ENCODE peak calls at places on chromosomes 2 and 18, in six cellular contexts. V is left ventricle myocardium inferior, X is B cell, O is BJ, Y is lower lobe of right lung, W is endothelial cell. Q is an unnamed sample.

GRCh38 chr2:132677661-132678060 is 7.7 kb upstream of the LYPD1 start:
- DNase-seq in V (no peak), X (no peak), O (no peak), Y (no peak), W (no peak), Q (no peak)

GRCh38 chr2:112820343-112820742 is 16.2 kb downstream of the IL1B start:
- DNase-seq in V (no peak), X (no peak), O (no peak), Y (no peak), W (no peak), Q (no peak)

GRCh38 chr18:45287531-45287930 is 327.7 kb upstream of the SLC14A2 start:
- DNase-seq in V (peak), X (no peak), O (no peak), Y (no peak), W (no peak), Q (no peak)

GRCh38 chr18:74633652-74634352 is 36.1 kb downstream of the ZNF407 start:
- DNase-seq in V (no peak), X (no peak), O (no peak), Y (no peak), W (no peak), Q (no peak)

GRCh38 chr2:10305715-10306114 is 3.0 kb downstream of the HPCAL1 start:
- DNase-seq in V (no peak), X (no peak), O (no peak), Y (no peak), W (peak), Q (no peak)

GRCh38 chr2:105748564-105748963 is 3.9 kb downstream of the NCK2 start:
- DNase-seq in V (no peak), X (no peak), O (no peak), Y (no peak), W (no peak), Q (no peak)

GRCh38 chr2:50347355-50348044 is 684.4 kb downstream of the NRXN1 start:
- DNase-seq in V (no peak), X (no peak), O (no peak), Y (no peak), W (peak), Q (no peak)

GRCh38 chr2:26401739-26402541 is at the start of gene DRC1:
- DNase-seq in V (peak), X (no peak), O (peak), Y (peak), W (peak), Q (peak)

GRCh38 chr2:232386740-232387450 is 8.3 kb downstream of the ALPP start:
- DNase-seq in V (no peak), X (no peak), O (no peak), Y (no peak), W (peak), Q (no peak)

GRCh38 chr2:135951071-135951583 is 34.3 kb downstream of the DARS1 start:
- DNase-seq in V (no peak), X (no peak), O (no peak), Y (no peak), W (no peak), Q (no peak)

GRCh38 chr2:71688530-71688929 is 235.2 kb downstream of the DYSF start:
- DNase-seq in V (no peak), X (no peak), O (no peak), Y (no peak), W (no peak), Q (no peak)

GRCh38 chr2:41720702-41721344 is 327.0 kb upstream of the PKDCC start:
- DNase-seq in V (no peak), X (no peak), O (no peak), Y (no peak), W (no peak), Q (no peak)

GRCh38 chr2:54862742-54863141 is 139.3 kb downstream of the EML6 start:
- DNase-seq in V (no peak), X (no peak), O (no peak), Y (no peak), W (no peak), Q (no peak)

GRCh38 chr2:241721852-241722251 is 12.6 kb upstream of the D2HGDH start:
- DNase-seq in V (no peak), X (no peak), O (no peak), Y (no peak), W (no peak), Q (peak)

GRCh38 chr18:7567487-7568425 is 640 bp downstream of the PTPRM start:
- DNase-seq in V (peak), X (peak), O (no peak), Y (peak), W (peak), Q (peak)

GRCh38 chr2:177265834-177266817 is 1.6 kb upstream of the NFE2L2 start:
- DNase-seq in V (no peak), X (peak), O (no peak), Y (no peak), W (no peak), Q (peak)

GRCh38 chr18:60059216-60059615 is 159.4 kb downstream of the PMAIP1 start:
- DNase-seq in V (no peak), X (no peak), O (no peak), Y (no peak), W (no peak), Q (no peak)

GRCh38 chr2:64640153-64641044 is 13.3 kb downstream of the SERTAD2 start:
- DNase-seq in V (no peak), X (no peak), O (no peak), Y (no peak), W (no peak), Q (no peak)

GRCh38 chr2:18501156-18501555 is 59.3 kb downstream of the RDH14 start:
- DNase-seq in V (no peak), X (no peak), O (no peak), Y (no peak), W (no peak), Q (no peak)

GRCh38 chr2:121766624-121767023 is 11.2 kb downstream of the TSN start:
- DNase-seq in V (no peak), X (no peak), O (no peak), Y (no peak), W (no peak), Q (no peak)

GRCh38 chr18:41465386-41465785 is 489.6 kb upstream of the PIK3C3 start:
- DNase-seq in V (no peak), X (no peak), O (no peak), Y (no peak), W (no peak), Q (no peak)

GRCh38 chr2:152465541-152465940 is 130.6 kb downstream of the FMNL2 start:
- DNase-seq in V (no peak), X (no peak), O (no peak), Y (no peak), W (no peak), Q (no peak)

GRCh38 chr2:1642066-1642861 is 102.1 kb downstream of the PXDN start:
- DNase-seq in V (no peak), X (no peak), O (no peak), Y (no peak), W (no peak), Q (no peak)

GRCh38 chr2:10495988-10496313 is 47.8 kb upstream of the ODC1 start:
- DNase-seq in V (no peak), X (no peak), O (no peak), Y (no peak), W (no peak), Q (no peak)

GRCh38 chr2:104290566-104290891 is 563.4 kb upstream of the POU3F3 start:
- DNase-seq in V (no peak), X (no peak), O (no peak), Y (no peak), W (no peak), Q (no peak)

GRCh38 chr2:21664083-21664482 is 540.3 kb downstream of the TDRD15 start:
- DNase-seq in V (no peak), X (no peak), O (no peak), Y (no peak), W (no peak), Q (no peak)

GRCh38 chr18:71105994-71106546 is 817.2 kb downstream of the SOCS6 start:
- DNase-seq in V (no peak), X (no peak), O (no peak), Y (no peak), W (no peak), Q (no peak)

GRCh38 chr18:38174173-38174572 is 608.6 kb upstream of the CELF4 start:
- DNase-seq in V (no peak), X (no peak), O (no peak), Y (no peak), W (no peak), Q (no peak)

GRCh38 chr2:236943068-236943467 is 142.6 kb upstream of the COPS8 start:
- DNase-seq in V (no peak), X (no peak), O (no peak), Y (no peak), W (no peak), Q (no peak)

GRCh38 chr2:216700778-216701177 is 5.4 kb upstream of the IGFBP5 start:
- DNase-seq in V (no peak), X (no peak), O (no peak), Y (no peak), W (no peak), Q (no peak)

GRCh38 chr2:227774011-227774624 is 28.4 kb downstream of the SCYGR8 start:
- DNase-seq in V (no peak), X (no peak), O (no peak), Y (no peak), W (no peak), Q (peak)
- TF ChIP-seq CTCF in V (no peak), X (no peak), O (peak), Y (peak), W (peak), Q (peak)

DNA sequence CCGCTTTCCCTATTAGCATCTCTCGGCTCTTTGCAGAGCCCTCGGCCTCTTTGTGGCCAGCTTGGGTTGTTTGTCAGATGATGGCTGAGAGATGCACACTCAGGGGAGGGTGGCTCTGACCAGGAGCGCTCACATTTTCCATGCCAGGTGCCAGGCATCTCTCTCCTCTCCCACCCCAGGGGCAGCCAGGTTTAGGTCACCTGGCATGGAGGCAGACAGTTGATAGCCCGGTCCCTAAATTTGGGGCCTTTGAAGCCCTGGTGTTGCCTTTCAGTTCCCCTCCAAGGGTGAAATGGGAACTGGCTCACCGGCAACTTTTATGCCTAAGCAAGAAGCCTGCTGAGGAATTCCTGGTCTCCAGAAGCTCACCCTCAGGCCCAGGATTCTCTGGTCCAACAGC is 19.1 kb downstream of the LBH start:
- DNase-seq in V (no peak), X (no peak), O (no peak), Y (no peak), W (no peak), Q (no peak)
- TF ChIP-seq CTCF in V (no peak), X (no peak), O (no peak), Y (no peak), W (no peak), Q (no peak)

DNA sequence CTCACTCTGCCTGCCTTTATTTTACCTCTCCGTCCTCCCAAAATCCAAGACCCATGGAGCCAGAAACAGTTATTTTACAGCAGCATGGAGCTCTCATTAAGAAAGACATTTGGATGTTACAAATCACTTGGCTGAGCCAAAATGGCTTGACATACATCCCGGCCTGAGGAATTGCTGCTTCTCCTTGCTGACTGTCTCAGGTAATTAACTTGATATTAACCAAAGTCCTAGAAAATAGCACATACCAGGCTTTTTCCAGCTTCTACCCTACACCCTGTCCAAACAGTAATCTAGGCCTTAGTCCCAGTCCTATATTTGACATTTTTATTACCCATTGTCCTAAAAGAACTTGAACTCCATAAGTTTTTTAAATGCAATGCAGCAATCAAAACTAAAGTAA is 205.0 kb downstream of the TMX3 start:
- DNase-seq in V (no peak), X (no peak), O (no peak), Y (no peak), W (no peak), Q (no peak)
- TF ChIP-seq CTCF in V (no peak), X (no peak), O (no peak), Y (no peak), W (no peak), Q (no peak)

GRCh38 chr2:113978524-113979171 is 88.8 kb downstream of the ACTR3 start:
- DNase-seq in V (no peak), X (no peak), O (no peak), Y (no peak), W (no peak), Q (no peak)

GRCh38 chr2:113977060-113977659 is 87.3 kb downstream of the ACTR3 start:
- DNase-seq in V (no peak), X (no peak), O (no peak), Y (no peak), W (no peak), Q (no peak)

GRCh38 chr2:113976277-113976928 is 86.5 kb downstream of the ACTR3 start:
- DNase-seq in V (no peak), X (no peak), O (no peak), Y (no peak), W (no peak), Q (no peak)

GRCh38 chr2:113979172-113980128 is 89.6 kb downstream of the ACTR3 start:
- DNase-seq in V (no peak), X (peak), O (no peak), Y (no peak), W (peak), Q (peak)

DNA sequence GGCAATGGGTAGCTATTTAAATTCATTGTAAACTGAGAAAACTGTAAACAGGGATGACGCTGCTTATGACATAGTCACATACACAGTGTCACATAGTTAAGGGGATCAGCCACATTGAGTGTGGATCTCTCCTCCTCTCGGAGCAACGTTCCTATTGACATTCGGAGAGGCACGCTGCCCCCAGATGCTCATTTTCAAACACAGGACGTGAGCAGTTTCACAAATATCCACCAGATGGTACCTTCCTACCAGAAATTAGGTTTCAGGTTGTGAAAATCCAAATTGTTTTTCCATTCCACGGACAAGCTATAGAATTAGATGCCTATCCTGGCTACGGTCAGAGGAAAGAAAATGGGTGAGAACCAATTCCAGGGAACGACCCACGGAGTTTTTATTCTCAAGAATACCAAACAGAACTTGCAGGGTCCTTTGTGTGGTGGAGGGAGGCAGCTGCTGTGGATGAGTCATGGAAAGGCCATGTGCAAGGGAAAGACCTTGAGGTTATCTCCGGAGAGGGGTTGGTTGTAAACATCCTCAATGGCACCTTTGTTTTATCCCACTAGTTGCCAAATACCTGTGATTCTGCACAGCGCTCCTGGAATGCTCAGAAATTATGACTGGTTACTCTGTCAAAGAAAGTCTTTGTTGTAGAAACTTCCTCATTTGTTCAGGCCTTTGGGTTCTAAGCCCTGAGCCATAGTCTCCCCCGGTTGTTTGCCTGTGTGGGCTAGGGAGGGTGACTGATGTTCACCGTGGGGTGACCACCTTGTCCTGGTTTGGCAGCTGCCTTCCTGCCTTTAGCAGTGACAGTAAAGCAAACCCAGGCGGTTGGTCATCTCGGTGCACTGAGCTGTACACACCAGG is 88.0 kb downstream of the ACTR3 start:
- DNase-seq in V (no peak), X (no peak), O (no peak), Y (no peak), W (no peak), Q (no peak)
- TF ChIP-seq CTCF in V (peak), X (no peak), O (no peak), Y (peak), W (no peak), Q (no peak)

GRCh38 chr2:200673191-200673590 is 87.4 kb downstream of the AOX1 start:
- DNase-seq in V (no peak), X (no peak), O (no peak), Y (no peak), W (no peak), Q (no peak)

GRCh38 chr2:200681731-200682130 is 95.9 kb downstream of the AOX1 start:
- DNase-seq in V (no peak), X (no peak), O (no peak), Y (no peak), W (no peak), Q (no peak)

GRCh38 chr2:200677161-200677560 is 91.3 kb downstream of the AOX1 start:
- DNase-seq in V (no peak), X (no peak), O (no peak), Y (no peak), W (no peak), Q (no peak)

GRCh38 chr2:200679157-200679934 is 93.5 kb downstream of the AOX1 start:
- DNase-seq in V (no peak), X (no peak), O (no peak), Y (no peak), W (no peak), Q (no peak)

DNA sequence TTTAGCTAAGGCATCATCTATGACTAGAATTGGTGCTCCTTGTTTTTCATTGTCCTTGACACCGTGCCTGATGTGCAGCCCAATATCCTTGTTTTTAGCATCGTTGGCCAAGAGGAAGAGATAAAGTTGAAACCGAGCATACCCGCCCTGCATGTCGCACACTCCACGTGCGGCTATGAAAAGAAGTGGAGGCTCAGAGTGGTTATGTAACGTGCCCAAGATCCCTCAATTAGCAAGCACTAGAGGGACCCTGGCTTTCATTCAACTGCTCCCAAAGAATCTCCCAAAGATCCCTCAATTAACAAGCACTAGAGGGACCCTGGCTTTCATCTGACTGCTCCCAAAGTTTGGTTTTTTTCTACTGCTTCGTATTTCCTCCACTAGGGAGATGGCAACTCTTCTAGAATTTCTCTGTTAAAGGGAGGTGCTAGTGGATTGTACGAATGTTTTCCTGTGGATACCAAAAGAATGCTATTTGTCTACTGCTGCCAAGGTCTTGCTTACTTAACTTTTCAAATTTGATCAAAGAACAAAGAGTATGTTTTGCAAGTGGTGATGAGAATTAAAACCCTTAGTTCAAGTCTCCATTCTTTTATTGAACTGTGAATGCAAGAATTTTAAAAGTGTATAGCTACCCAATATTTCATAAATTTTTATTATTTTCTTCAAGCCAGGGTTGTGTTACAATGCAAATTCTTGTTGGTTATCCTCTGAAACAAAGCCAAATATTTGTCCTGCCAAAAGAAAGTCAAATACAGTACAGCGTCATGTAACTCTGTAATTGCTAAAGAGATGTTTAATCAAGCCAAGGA is 92.1 kb downstream of the AOX1 start:
- DNase-seq in V (peak), X (no peak), O (peak), Y (no peak), W (no peak), Q (no peak)
- TF ChIP-seq CTCF in V (no peak), X (no peak), O (peak), Y (no peak), W (no peak), Q (no peak)

GRCh38 chr18:70075906-70076305 is 128.2 kb upstream of the CD226 start:
- DNase-seq in V (no peak), X (no peak), O (no peak), Y (no peak), W (no peak), Q (no peak)

GRCh38 chr18:70073442-70073841 is 125.8 kb upstream of the CD226 start:
- DNase-seq in V (no peak), X (no peak), O (no peak), Y (no peak), W (no peak), Q (no peak)

GRCh38 chr18:70069965-70070364 is 122.3 kb upstream of the CD226 start:
- DNase-seq in V (no peak), X (no peak), O (no peak), Y (no peak), W (no peak), Q (no peak)

GRCh38 chr18:70074091-70074490 is 126.4 kb upstream of the CD226 start:
- DNase-seq in V (no peak), X (no peak), O (no peak), Y (no peak), W (no peak), Q (no peak)

DNA sequence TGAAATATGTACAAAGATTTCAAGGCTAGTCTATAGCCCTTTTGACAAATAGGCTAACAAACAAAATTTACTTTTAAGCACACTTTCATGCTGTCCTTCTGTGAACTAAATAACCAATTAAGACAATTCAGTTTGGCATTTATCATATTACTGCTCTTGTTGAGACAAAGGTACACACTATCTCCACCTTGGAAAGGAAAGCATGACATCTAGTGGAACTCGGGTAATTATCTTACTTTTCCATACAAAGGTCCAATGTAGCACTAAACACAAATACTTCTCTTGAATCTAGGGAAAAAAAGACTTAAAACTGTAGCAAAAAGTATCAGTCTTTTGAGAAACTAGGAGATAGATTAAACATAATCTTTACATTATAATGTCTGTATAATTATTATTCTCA is 125.0 kb upstream of the CD226 start:
- DNase-seq in V (no peak), X (no peak), O (no peak), Y (no peak), W (no peak), Q (no peak)
- TF ChIP-seq CTCF in V (peak), X (no peak), O (peak), Y (peak), W (no peak), Q (peak)

GRCh38 chr2:151437630-151438029 is 27.9 kb downstream of the RIF1 start:
- DNase-seq in V (no peak), X (peak), O (no peak), Y (no peak), W (no peak), Q (peak)
- TF ChIP-seq CTCF in V (peak), X (peak), O (peak), Y (peak), W (peak), Q (no peak)